ENCODE peak calls at places on chromosomes 13 and 19, in nine cellular contexts. One of them, this sample, is unnamed.

GRCh38 chr13:96519380-96519779 is 429.5 kb downstream of the HS6ST3 start:
- DNase-seq in ascending aorta: no peak
- DNase-seq in chondrocyte: no peak
- DNase-seq in mucosa of descending colon: no peak
- DNase-seq in heart right ventricle: no peak
- DNase-seq in colonic mucosa: no peak
- DNase-seq in GM12865: no peak
- DNase-seq in fibroblast of lung: no peak
- DNase-seq in osteoblast: no peak
- DNase-seq in this sample: no peak

GRCh38 chr19:41533691-41534090 is 42.3 kb upstream of the CEACAM21 start:
- DNase-seq in ascending aorta: no peak
- DNase-seq in chondrocyte: no peak
- DNase-seq in mucosa of descending colon: no peak
- DNase-seq in heart right ventricle: no peak
- DNase-seq in colonic mucosa: no peak
- DNase-seq in GM12865: no peak
- DNase-seq in fibroblast of lung: no peak
- DNase-seq in osteoblast: peak
- DNase-seq in this sample: no peak

GRCh38 chr13:44692173-44692713 is 116.1 kb upstream of the TSC22D1 start:
- DNase-seq in ascending aorta: no peak
- DNase-seq in chondrocyte: no peak
- DNase-seq in mucosa of descending colon: no peak
- DNase-seq in heart right ventricle: no peak
- DNase-seq in colonic mucosa: no peak
- DNase-seq in GM12865: peak
- DNase-seq in fibroblast of lung: peak
- DNase-seq in osteoblast: no peak
- DNase-seq in this sample: no peak

GRCh38 chr19:3453840-3454239 is 26.5 kb downstream of the SMIM24 start:
- DNase-seq in ascending aorta: no peak
- DNase-seq in chondrocyte: no peak
- DNase-seq in mucosa of descending colon: no peak
- DNase-seq in heart right ventricle: no peak
- DNase-seq in colonic mucosa: no peak
- DNase-seq in GM12865: no peak
- DNase-seq in fibroblast of lung: no peak
- DNase-seq in osteoblast: no peak
- DNase-seq in this sample: no peak

GRCh38 chr19:16874250-16874977 is 14.4 kb upstream of the F2RL3 start:
- DNase-seq in ascending aorta: no peak
- DNase-seq in chondrocyte: no peak
- DNase-seq in mucosa of descending colon: no peak
- DNase-seq in heart right ventricle: no peak
- DNase-seq in colonic mucosa: no peak
- DNase-seq in GM12865: no peak
- DNase-seq in fibroblast of lung: no peak
- DNase-seq in osteoblast: no peak
- DNase-seq in this sample: no peak

GRCh38 chr19:35565016-35565856 is 1.8 kb upstream of the ATP4A start:
- DNase-seq in ascending aorta: no peak
- DNase-seq in chondrocyte: no peak
- DNase-seq in mucosa of descending colon: no peak
- DNase-seq in heart right ventricle: no peak
- DNase-seq in colonic mucosa: no peak
- DNase-seq in GM12865: no peak
- DNase-seq in fibroblast of lung: no peak
- DNase-seq in osteoblast: peak
- DNase-seq in this sample: no peak

GRCh38 chr19:3527250-3527910 is 11.6 kb upstream of the TEKTIP1 start:
- DNase-seq in ascending aorta: no peak
- DNase-seq in chondrocyte: no peak
- DNase-seq in mucosa of descending colon: peak
- DNase-seq in heart right ventricle: no peak
- DNase-seq in colonic mucosa: no peak
- DNase-seq in GM12865: no peak
- DNase-seq in fibroblast of lung: no peak
- DNase-seq in osteoblast: peak
- DNase-seq in this sample: no peak

GRCh38 chr19:7482584-7483439 is 6.0 kb downstream of the PEX11G start:
- DNase-seq in ascending aorta: no peak
- DNase-seq in chondrocyte: no peak
- DNase-seq in mucosa of descending colon: peak
- DNase-seq in heart right ventricle: no peak
- DNase-seq in colonic mucosa: peak
- DNase-seq in GM12865: no peak
- DNase-seq in fibroblast of lung: peak
- DNase-seq in osteoblast: peak
- DNase-seq in this sample: no peak

GRCh38 chr19:8302357-8302691 is 5.8 kb downstream of the CD320 start:
- DNase-seq in ascending aorta: no peak
- DNase-seq in chondrocyte: peak
- DNase-seq in mucosa of descending colon: peak
- DNase-seq in heart right ventricle: peak
- DNase-seq in colonic mucosa: peak
- DNase-seq in GM12865: no peak
- DNase-seq in fibroblast of lung: no peak
- DNase-seq in osteoblast: no peak
- DNase-seq in this sample: no peak

GRCh38 chr19:35267818-35268545 is 780 bp upstream of the USF2 start:
- DNase-seq in ascending aorta: no peak
- DNase-seq in chondrocyte: peak
- DNase-seq in mucosa of descending colon: peak
- DNase-seq in heart right ventricle: peak
- DNase-seq in colonic mucosa: peak
- DNase-seq in GM12865: peak
- DNase-seq in fibroblast of lung: peak
- DNase-seq in osteoblast: peak
- DNase-seq in this sample: peak

GRCh38 chr13:85806553-85807175 is 7.4 kb upstream of the SLITRK6 start:
- DNase-seq in ascending aorta: no peak
- DNase-seq in chondrocyte: no peak
- DNase-seq in mucosa of descending colon: no peak
- DNase-seq in heart right ventricle: no peak
- DNase-seq in colonic mucosa: no peak
- DNase-seq in GM12865: peak
- DNase-seq in fibroblast of lung: peak
- DNase-seq in osteoblast: no peak
- DNase-seq in this sample: peak

GRCh38 chr13:53010374-53011105 is 18.1 kb upstream of the OLFM4 start:
- DNase-seq in ascending aorta: no peak
- DNase-seq in chondrocyte: no peak
- DNase-seq in mucosa of descending colon: peak
- DNase-seq in heart right ventricle: no peak
- DNase-seq in colonic mucosa: peak
- DNase-seq in GM12865: no peak
- DNase-seq in fibroblast of lung: no peak
- DNase-seq in osteoblast: no peak
- DNase-seq in this sample: no peak

GRCh38 chr13:91133941-91134772 is 213.3 kb upstream of the MIR17HG start:
- DNase-seq in ascending aorta: no peak
- DNase-seq in chondrocyte: no peak
- DNase-seq in mucosa of descending colon: no peak
- DNase-seq in heart right ventricle: peak
- DNase-seq in colonic mucosa: peak
- DNase-seq in GM12865: peak
- DNase-seq in fibroblast of lung: peak
- DNase-seq in osteoblast: no peak
- DNase-seq in this sample: peak

GRCh38 chr13:48586591-48587103 is 53.8 kb upstream of the RCBTB2 start:
- DNase-seq in ascending aorta: no peak
- DNase-seq in chondrocyte: no peak
- DNase-seq in mucosa of descending colon: no peak
- DNase-seq in heart right ventricle: peak
- DNase-seq in colonic mucosa: no peak
- DNase-seq in GM12865: peak
- DNase-seq in fibroblast of lung: peak
- DNase-seq in osteoblast: peak
- DNase-seq in this sample: no peak

GRCh38 chr19:12596485-12596884 is 14.1 kb downstream of the ZNF490 start:
- DNase-seq in ascending aorta: no peak
- DNase-seq in chondrocyte: no peak
- DNase-seq in mucosa of descending colon: no peak
- DNase-seq in heart right ventricle: no peak
- DNase-seq in colonic mucosa: no peak
- DNase-seq in GM12865: no peak
- DNase-seq in fibroblast of lung: no peak
- DNase-seq in osteoblast: no peak
- DNase-seq in this sample: no peak

GRCh38 chr13:19836472-19836871 is 27.0 kb downstream of the ZMYM5 start:
- DNase-seq in ascending aorta: no peak
- DNase-seq in chondrocyte: no peak
- DNase-seq in mucosa of descending colon: no peak
- DNase-seq in heart right ventricle: no peak
- DNase-seq in colonic mucosa: no peak
- DNase-seq in GM12865: no peak
- DNase-seq in fibroblast of lung: peak
- DNase-seq in osteoblast: no peak
- DNase-seq in this sample: no peak

GRCh38 chr13:110073982-110074381 is 233.0 kb downstream of the COL4A1 start:
- DNase-seq in ascending aorta: no peak
- DNase-seq in chondrocyte: no peak
- DNase-seq in mucosa of descending colon: no peak
- DNase-seq in heart right ventricle: no peak
- DNase-seq in colonic mucosa: no peak
- DNase-seq in GM12865: no peak
- DNase-seq in fibroblast of lung: no peak
- DNase-seq in osteoblast: no peak
- DNase-seq in this sample: no peak

GRCh38 chr19:34847393-34847792 is 74.4 kb upstream of the ZNF599 start:
- DNase-seq in ascending aorta: no peak
- DNase-seq in chondrocyte: no peak
- DNase-seq in mucosa of descending colon: no peak
- DNase-seq in heart right ventricle: no peak
- DNase-seq in colonic mucosa: no peak
- DNase-seq in GM12865: no peak
- DNase-seq in fibroblast of lung: no peak
- DNase-seq in osteoblast: no peak
- DNase-seq in this sample: no peak

GRCh38 chr19:17703823-17704463 is 15.3 kb upstream of the MAP1S start:
- DNase-seq in ascending aorta: no peak
- DNase-seq in chondrocyte: no peak
- DNase-seq in mucosa of descending colon: no peak
- DNase-seq in heart right ventricle: no peak
- DNase-seq in colonic mucosa: peak
- DNase-seq in GM12865: peak
- DNase-seq in fibroblast of lung: peak
- DNase-seq in osteoblast: peak
- DNase-seq in this sample: peak

GRCh38 chr13:41463823-41464602 is 6.7 kb downstream of the RGCC start:
- DNase-seq in ascending aorta: no peak
- DNase-seq in chondrocyte: no peak
- DNase-seq in mucosa of descending colon: no peak
- DNase-seq in heart right ventricle: no peak
- DNase-seq in colonic mucosa: no peak
- DNase-seq in GM12865: peak
- DNase-seq in fibroblast of lung: no peak
- DNase-seq in osteoblast: peak
- DNase-seq in this sample: peak

GRCh38 chr13:75430618-75431209 is 51.3 kb downstream of the TBC1D4 start:
- DNase-seq in ascending aorta: no peak
- DNase-seq in chondrocyte: no peak
- DNase-seq in mucosa of descending colon: no peak
- DNase-seq in heart right ventricle: no peak
- DNase-seq in colonic mucosa: no peak
- DNase-seq in GM12865: no peak
- DNase-seq in fibroblast of lung: no peak
- DNase-seq in osteoblast: no peak
- DNase-seq in this sample: no peak

GRCh38 chr13:101465877-101466276 is 13.4 kb downstream of the ITGBL1 start:
- DNase-seq in ascending aorta: no peak
- DNase-seq in chondrocyte: no peak
- DNase-seq in mucosa of descending colon: no peak
- DNase-seq in heart right ventricle: no peak
- DNase-seq in colonic mucosa: no peak
- DNase-seq in GM12865: no peak
- DNase-seq in fibroblast of lung: peak
- DNase-seq in osteoblast: no peak
- DNase-seq in this sample: no peak

GRCh38 chr19:29615891-29616425 is 9.9 kb downstream of the POP4 start:
- DNase-seq in ascending aorta: no peak
- DNase-seq in chondrocyte: no peak
- DNase-seq in mucosa of descending colon: peak
- DNase-seq in heart right ventricle: no peak
- DNase-seq in colonic mucosa: no peak
- DNase-seq in GM12865: no peak
- DNase-seq in fibroblast of lung: no peak
- DNase-seq in osteoblast: no peak
- DNase-seq in this sample: no peak
- TF ChIP-seq CTCF in ascending aorta: no peak
- TF ChIP-seq CTCF in chondrocyte: no peak
- TF ChIP-seq CTCF in mucosa of descending colon: no peak
- TF ChIP-seq CTCF in heart right ventricle: no peak
- TF ChIP-seq CTCF in colonic mucosa: no peak
- TF ChIP-seq CTCF in GM12865: no peak
- TF ChIP-seq CTCF in fibroblast of lung: no peak
- TF ChIP-seq CTCF in osteoblast: no peak
- TF ChIP-seq CTCF in this sample: no peak

DNA sequence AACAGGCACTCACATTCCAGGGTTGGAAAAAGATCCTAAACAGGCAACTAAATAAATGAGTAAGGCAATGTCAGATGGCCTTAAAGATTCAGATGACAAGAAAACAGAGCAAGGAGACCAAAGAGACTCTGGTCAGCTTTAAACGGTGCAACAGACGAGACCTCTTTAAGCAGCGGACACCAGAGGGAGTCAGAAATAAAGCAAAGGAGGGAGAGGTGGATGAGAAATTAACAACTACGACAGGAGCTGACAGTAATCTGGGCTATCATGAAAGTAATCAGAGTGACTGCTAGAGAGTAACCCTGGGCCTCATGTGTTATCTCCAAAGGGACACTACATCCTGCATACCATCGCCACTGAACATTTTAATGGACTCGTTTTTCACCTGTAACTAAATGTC is 1.1 kb downstream of the ZNF550 start:
- DNase-seq in ascending aorta: no peak
- DNase-seq in chondrocyte: no peak
- DNase-seq in mucosa of descending colon: no peak
- DNase-seq in heart right ventricle: no peak
- DNase-seq in colonic mucosa: no peak
- DNase-seq in GM12865: no peak
- DNase-seq in fibroblast of lung: peak
- DNase-seq in osteoblast: peak
- DNase-seq in this sample: no peak
- TF ChIP-seq CTCF in ascending aorta: no peak
- TF ChIP-seq CTCF in chondrocyte: peak
- TF ChIP-seq CTCF in mucosa of descending colon: no peak
- TF ChIP-seq CTCF in heart right ventricle: peak
- TF ChIP-seq CTCF in colonic mucosa: no peak
- TF ChIP-seq CTCF in GM12865: no peak
- TF ChIP-seq CTCF in fibroblast of lung: peak
- TF ChIP-seq CTCF in osteoblast: no peak
- TF ChIP-seq CTCF in this sample: peak

GRCh38 chr19:44552324-44552723 is 22.8 kb upstream of the CEACAM20 start:
- DNase-seq in ascending aorta: no peak
- DNase-seq in chondrocyte: no peak
- DNase-seq in mucosa of descending colon: no peak
- DNase-seq in heart right ventricle: no peak
- DNase-seq in colonic mucosa: peak
- DNase-seq in GM12865: peak
- DNase-seq in fibroblast of lung: peak
- DNase-seq in osteoblast: peak
- DNase-seq in this sample: peak
- TF ChIP-seq CTCF in ascending aorta: no peak
- TF ChIP-seq CTCF in chondrocyte: peak
- TF ChIP-seq CTCF in mucosa of descending colon: no peak
- TF ChIP-seq CTCF in heart right ventricle: peak
- TF ChIP-seq CTCF in colonic mucosa: peak
- TF ChIP-seq CTCF in GM12865: peak
- TF ChIP-seq CTCF in fibroblast of lung: peak
- TF ChIP-seq CTCF in osteoblast: peak
- TF ChIP-seq CTCF in this sample: peak

GRCh38 chr13:105231579-105231978 is 1303.9 kb downstream of the EFNB2 start:
- DNase-seq in ascending aorta: no peak
- DNase-seq in chondrocyte: no peak
- DNase-seq in mucosa of descending colon: no peak
- DNase-seq in heart right ventricle: no peak
- DNase-seq in colonic mucosa: no peak
- DNase-seq in GM12865: no peak
- DNase-seq in fibroblast of lung: no peak
- DNase-seq in osteoblast: no peak
- DNase-seq in this sample: no peak
- TF ChIP-seq CTCF in ascending aorta: no peak
- TF ChIP-seq CTCF in chondrocyte: no peak
- TF ChIP-seq CTCF in mucosa of descending colon: no peak
- TF ChIP-seq CTCF in heart right ventricle: no peak
- TF ChIP-seq CTCF in colonic mucosa: no peak
- TF ChIP-seq CTCF in GM12865: no peak
- TF ChIP-seq CTCF in fibroblast of lung: no peak
- TF ChIP-seq CTCF in osteoblast: no peak
- TF ChIP-seq CTCF in this sample: no peak